ENCODE peak calls at places on chromosomes 13 and 19, in five cellular contexts. One of them, this sample, is unnamed.

GRCh38 chr13:97946951-97947588 is 6.4 kb upstream of the IPO5 start:
- DNase-seq in CD8-positive, alpha-beta T cell: no peak
- DNase-seq in T-helper 2 cell: no peak
- DNase-seq in hepatic stellate cell: peak
- DNase-seq in kidney glomerular epithelial cell: peak
- DNase-seq in this sample: no peak

GRCh38 chr19:6459356-6460098 is at the start of gene SLC25A23:
- DNase-seq in hepatic stellate cell: peak
- DNase-seq in CD8-positive, alpha-beta T cell: peak
- DNase-seq in kidney glomerular epithelial cell: peak
- DNase-seq in T-helper 2 cell: peak
- DNase-seq in this sample: peak

GRCh38 chr19:34832581-34833112 is 59.6 kb upstream of the ZNF599 start:
- DNase-seq in CD8-positive, alpha-beta T cell: no peak
- DNase-seq in T-helper 2 cell: no peak
- DNase-seq in hepatic stellate cell: no peak
- DNase-seq in kidney glomerular epithelial cell: no peak
- DNase-seq in this sample: no peak

GRCh38 chr13:104984296-104984818 is 1551.1 kb downstream of the EFNB2 start:
- DNase-seq in kidney glomerular epithelial cell: peak
- DNase-seq in T-helper 2 cell: peak
- DNase-seq in CD8-positive, alpha-beta T cell: no peak
- DNase-seq in hepatic stellate cell: no peak
- DNase-seq in this sample: peak

GRCh38 chr19:24059572-24060295 is 27.3 kb upstream of the ZNF254 start:
- DNase-seq in T-helper 2 cell: no peak
- DNase-seq in CD8-positive, alpha-beta T cell: no peak
- DNase-seq in hepatic stellate cell: no peak
- DNase-seq in kidney glomerular epithelial cell: no peak
- DNase-seq in this sample: no peak

GRCh38 chr19:44942067-44942571 is at the start of gene APOC4:
- DNase-seq in kidney glomerular epithelial cell: no peak
- DNase-seq in T-helper 2 cell: no peak
- DNase-seq in hepatic stellate cell: no peak
- DNase-seq in CD8-positive, alpha-beta T cell: no peak
- DNase-seq in this sample: no peak

GRCh38 chr19:19134687-19135158 is 3.6 kb downstream of the TMEM161A start:
- DNase-seq in hepatic stellate cell: no peak
- DNase-seq in T-helper 2 cell: peak
- DNase-seq in CD8-positive, alpha-beta T cell: peak
- DNase-seq in kidney glomerular epithelial cell: no peak
- DNase-seq in this sample: peak

GRCh38 chr19:38304866-38305429 is 897 bp downstream of the C19orf33 start:
- DNase-seq in CD8-positive, alpha-beta T cell: no peak
- DNase-seq in hepatic stellate cell: no peak
- DNase-seq in T-helper 2 cell: no peak
- DNase-seq in kidney glomerular epithelial cell: peak
- DNase-seq in this sample: no peak

GRCh38 chr19:48090281-48090802 is 20.3 kb downstream of the PLA2G4C start:
- DNase-seq in CD8-positive, alpha-beta T cell: no peak
- DNase-seq in T-helper 2 cell: no peak
- DNase-seq in kidney glomerular epithelial cell: no peak
- DNase-seq in hepatic stellate cell: no peak
- DNase-seq in this sample: no peak

GRCh38 chr19:31350693-31351211 is 1.5 kb upstream of the TSHZ3 start:
- DNase-seq in T-helper 2 cell: no peak
- DNase-seq in hepatic stellate cell: peak
- DNase-seq in kidney glomerular epithelial cell: peak
- DNase-seq in CD8-positive, alpha-beta T cell: no peak
- DNase-seq in this sample: no peak

GRCh38 chr19:50377051-50377441 is 789 bp downstream of the NR1H2 start:
- DNase-seq in T-helper 2 cell: peak
- DNase-seq in kidney glomerular epithelial cell: no peak
- DNase-seq in CD8-positive, alpha-beta T cell: no peak
- DNase-seq in hepatic stellate cell: no peak
- DNase-seq in this sample: peak

GRCh38 chr13:95033890-95034289 is 267.4 kb downstream of the ABCC4 start:
- DNase-seq in hepatic stellate cell: no peak
- DNase-seq in kidney glomerular epithelial cell: no peak
- DNase-seq in T-helper 2 cell: no peak
- DNase-seq in CD8-positive, alpha-beta T cell: no peak
- DNase-seq in this sample: no peak

GRCh38 chr19:56309511-56310185 is 5.0 kb downstream of the ZSCAN5A start:
- DNase-seq in kidney glomerular epithelial cell: no peak
- DNase-seq in hepatic stellate cell: peak
- DNase-seq in CD8-positive, alpha-beta T cell: peak
- DNase-seq in T-helper 2 cell: peak
- DNase-seq in this sample: peak

GRCh38 chr19:6354098-6354674 is 7.1 kb upstream of the CLPP start:
- DNase-seq in kidney glomerular epithelial cell: no peak
- DNase-seq in hepatic stellate cell: no peak
- DNase-seq in CD8-positive, alpha-beta T cell: no peak
- DNase-seq in T-helper 2 cell: no peak
- DNase-seq in this sample: no peak

GRCh38 chr13:23159205-23159586 is 21.6 kb upstream of the SGCG start:
- DNase-seq in T-helper 2 cell: no peak
- DNase-seq in kidney glomerular epithelial cell: peak
- DNase-seq in CD8-positive, alpha-beta T cell: no peak
- DNase-seq in hepatic stellate cell: peak
- DNase-seq in this sample: no peak

GRCh38 chr19:48403606-48404005 is 10.1 kb downstream of the GRIN2D start:
- DNase-seq in hepatic stellate cell: peak
- DNase-seq in kidney glomerular epithelial cell: peak
- DNase-seq in T-helper 2 cell: peak
- DNase-seq in CD8-positive, alpha-beta T cell: peak
- DNase-seq in this sample: no peak

GRCh38 chr13:103188688-103189326 is 122.6 kb upstream of the SLC10A2 start:
- DNase-seq in hepatic stellate cell: no peak
- DNase-seq in kidney glomerular epithelial cell: peak
- DNase-seq in CD8-positive, alpha-beta T cell: no peak
- DNase-seq in T-helper 2 cell: no peak
- DNase-seq in this sample: no peak

GRCh38 chr13:96141032-96141431 is 51.1 kb downstream of the HS6ST3 start:
- DNase-seq in T-helper 2 cell: no peak
- DNase-seq in kidney glomerular epithelial cell: peak
- DNase-seq in hepatic stellate cell: no peak
- DNase-seq in CD8-positive, alpha-beta T cell: no peak
- DNase-seq in this sample: no peak

GRCh38 chr19:29503785-29504184 is 22.0 kb upstream of the VSTM2B start:
- DNase-seq in T-helper 2 cell: no peak
- DNase-seq in CD8-positive, alpha-beta T cell: no peak
- DNase-seq in hepatic stellate cell: no peak
- DNase-seq in kidney glomerular epithelial cell: no peak
- DNase-seq in this sample: no peak

GRCh38 chr19:49425922-49426592 is 869 bp downstream of the GFY start:
- DNase-seq in hepatic stellate cell: no peak
- DNase-seq in CD8-positive, alpha-beta T cell: no peak
- DNase-seq in T-helper 2 cell: no peak
- DNase-seq in kidney glomerular epithelial cell: no peak
- DNase-seq in this sample: no peak

GRCh38 chr13:98181106-98181815 is 4.2 kb upstream of the RNF113B start:
- DNase-seq in CD8-positive, alpha-beta T cell: no peak
- DNase-seq in kidney glomerular epithelial cell: no peak
- DNase-seq in T-helper 2 cell: no peak
- DNase-seq in hepatic stellate cell: no peak
- DNase-seq in this sample: no peak

GRCh38 chr19:1860133-1860775 is 3.1 kb downstream of the KLF16 start:
- DNase-seq in T-helper 2 cell: no peak
- DNase-seq in kidney glomerular epithelial cell: peak
- DNase-seq in hepatic stellate cell: peak
- DNase-seq in CD8-positive, alpha-beta T cell: no peak
- DNase-seq in this sample: peak

GRCh38 chr19:6047741-6048231 is 62.5 kb downstream of the RFX2 start:
- DNase-seq in hepatic stellate cell: peak
- DNase-seq in kidney glomerular epithelial cell: peak
- DNase-seq in CD8-positive, alpha-beta T cell: no peak
- DNase-seq in T-helper 2 cell: no peak
- DNase-seq in this sample: no peak

This sample was measured in T-helper 17 cell.